ENCODE peak calls at places on chromosomes 3 and 15, in five cellular contexts. T is neuronal stem cell, V is MM.1S, Q is fibroblast of lung, M is endothelial cell of umbilical vein. F is an unnamed sample.
A peak's percentile ranks its signal among the peaks of the same experiment; 100 is the strongest.

GRCh38 chr3:157059661-157060060 is 100.3 kb downstream of the CCNL1 start:
- DNase-seq in M (no peak), T (no peak), Q (no peak), V (no peak), F (no peak)

GRCh38 chr15:87706001-87706400 is 550.5 kb downstream of the NTRK3 start:
- DNase-seq in T (no peak), V (no peak), M (no peak), Q (no peak), F (no peak)

GRCh38 chr15:88708256-88709054 is 69.6 kb downstream of the ISG20 start:
- DNase-seq in Q (no peak), M (no peak), V (no peak), T (no peak), F (no peak)

GRCh38 chr3:195197764-195198423 is 73.1 kb downstream of the XXYLT1 start:
- DNase-seq in T (no peak), M (peak; percentile 67), Q (peak; percentile 88), V (no peak), F (peak; percentile 12)

GRCh38 chr3:51568041-51568440 is 29.5 kb downstream of the RAD54L2 start:
- DNase-seq in T (no peak), M (no peak), Q (no peak), V (no peak), F (no peak)

GRCh38 chr3:71973337-71974030 is 188.5 kb upstream of the PROK2 start:
- DNase-seq in V (no peak), M (no peak), T (no peak), Q (no peak), F (no peak)

GRCh38 chr3:7536921-7537320 is 676.0 kb downstream of the GRM7 start:
- DNase-seq in T (no peak), V (no peak), Q (no peak), M (no peak), F (no peak)

GRCh38 chr3:71006810-71007785 is 576.4 kb downstream of the FOXP1 start:
- DNase-seq in M (peak; percentile 75), T (no peak), Q (peak; percentile 49), V (peak; percentile 74), F (peak; percentile 62)

GRCh38 chr3:13083898-13084297 is 10.7 kb upstream of the IQSEC1 start:
- DNase-seq in T (no peak), Q (no peak), V (no peak), M (no peak), F (no peak)

GRCh38 chr3:38122712-38123290 is 14.1 kb downstream of the ACAA1 start:
- DNase-seq in V (no peak), M (no peak), Q (no peak), T (no peak), F (peak; percentile 13)

GRCh38 chr3:17518189-17519059 is 224.0 kb downstream of the TBC1D5 start:
- DNase-seq in M (no peak), Q (no peak), T (peak; percentile 37), V (no peak), F (peak; percentile 58)

GRCh38 chr3:177772908-177773557 is 575.8 kb upstream of the TBL1XR1 start:
- DNase-seq in M (no peak), T (no peak), Q (no peak), V (peak; percentile 48), F (no peak)

GRCh38 chr3:131091768-131092167 is 65.1 kb downstream of the NEK11 start:
- DNase-seq in M (no peak), Q (peak; percentile 27), T (no peak), V (no peak), F (peak; percentile 49)

GRCh38 chr3:21718161-21718765 is 32.7 kb downstream of the ZNF385D start:
- DNase-seq in V (no peak), M (no peak), Q (peak; percentile 100), T (no peak), F (no peak)

GRCh38 chr3:17972889-17973558 is 230.6 kb upstream of the TBC1D5 start:
- DNase-seq in Q (no peak), V (no peak), T (no peak), M (no peak), F (no peak)

GRCh38 chr3:181948286-181948685 is 236.6 kb downstream of the SOX2 start:
- DNase-seq in Q (no peak), M (no peak), V (no peak), T (no peak), F (peak; percentile 64)

GRCh38 chr3:33441322-33441976 is 1.2 kb upstream of the UBP1 start:
- DNase-seq in V (no peak), M (no peak), T (no peak), Q (no peak), F (no peak)

GRCh38 chr3:197997936-197998335 is 37.9 kb downstream of the LMLN start:
- DNase-seq in V (no peak), M (no peak), Q (no peak), T (no peak), F (no peak)

GRCh38 chr15:79811406-79812405 is 85.1 kb downstream of the MTHFS start:
- DNase-seq in Q (peak; percentile 61), V (no peak), T (no peak), M (no peak), F (no peak)

GRCh38 chr3:113533534-113533892 is 1.2 kb downstream of the SIDT1 start:
- DNase-seq in T (no peak), V (peak; percentile 48), M (no peak), Q (no peak), F (no peak)

GRCh38 chr3:48107227-48107626 is 81.0 kb downstream of the CDC25A start:
- DNase-seq in Q (no peak), T (no peak), M (no peak), V (no peak), F (peak; percentile 63)

GRCh38 chr15:66948294-66948693 is 117.1 kb upstream of the SMAD3 start:
- DNase-seq in Q (peak; percentile 70), V (peak; percentile 93), T (no peak), M (no peak), F (no peak)

GRCh38 chr15:65981837-65982696 is 112.8 kb downstream of the RAB11A start:
- DNase-seq in V (peak; percentile 37), T (peak; percentile 44), M (no peak), Q (no peak), F (peak; percentile 96)

GRCh38 chr3:49668414-49668797 is 5.7 kb upstream of the APEH start:
- DNase-seq in T (no peak), Q (no peak), M (no peak), V (no peak), F (peak; percentile 57)

GRCh38 chr3:77411334-77411733 is 371.4 kb downstream of the ROBO2 start:
- DNase-seq in Q (no peak), M (no peak), V (no peak), T (no peak), F (no peak)

GRCh38 chr15:93168913-93169312 is 79.9 kb upstream of the RGMA start:
- DNase-seq in M (no peak), T (no peak), Q (peak; percentile 52), V (no peak), F (no peak)

GRCh38 chr3:13093687-13094086 is 20.5 kb upstream of the IQSEC1 start:
- DNase-seq in M (no peak), Q (peak; percentile 5), T (no peak), V (no peak), F (peak; percentile 75)

GRCh38 chr3:139230391-139230790 is 113.4 kb upstream of the MRPS22 start:
- DNase-seq in Q (no peak), V (no peak), M (no peak), T (no peak), F (no peak)

GRCh38 chr3:183455064-183455463 is 26.6 kb upstream of the MCF2L2 start:
- DNase-seq in Q (peak; percentile 78), M (peak; percentile 83), T (no peak), V (no peak), F (no peak)

GRCh38 chr15:69994429-69995201 is 103.1 kb downstream of the TLE3 start:
- DNase-seq in T (no peak), M (no peak), Q (no peak), V (no peak), F (no peak)

GRCh38 chr15:34038404-34039179 is 412 bp downstream of the AVEN start:
- DNase-seq in Q (peak; percentile 80), M (peak; percentile 75), V (peak; percentile 81), T (peak; percentile 64), F (peak; percentile 90)

DNA sequence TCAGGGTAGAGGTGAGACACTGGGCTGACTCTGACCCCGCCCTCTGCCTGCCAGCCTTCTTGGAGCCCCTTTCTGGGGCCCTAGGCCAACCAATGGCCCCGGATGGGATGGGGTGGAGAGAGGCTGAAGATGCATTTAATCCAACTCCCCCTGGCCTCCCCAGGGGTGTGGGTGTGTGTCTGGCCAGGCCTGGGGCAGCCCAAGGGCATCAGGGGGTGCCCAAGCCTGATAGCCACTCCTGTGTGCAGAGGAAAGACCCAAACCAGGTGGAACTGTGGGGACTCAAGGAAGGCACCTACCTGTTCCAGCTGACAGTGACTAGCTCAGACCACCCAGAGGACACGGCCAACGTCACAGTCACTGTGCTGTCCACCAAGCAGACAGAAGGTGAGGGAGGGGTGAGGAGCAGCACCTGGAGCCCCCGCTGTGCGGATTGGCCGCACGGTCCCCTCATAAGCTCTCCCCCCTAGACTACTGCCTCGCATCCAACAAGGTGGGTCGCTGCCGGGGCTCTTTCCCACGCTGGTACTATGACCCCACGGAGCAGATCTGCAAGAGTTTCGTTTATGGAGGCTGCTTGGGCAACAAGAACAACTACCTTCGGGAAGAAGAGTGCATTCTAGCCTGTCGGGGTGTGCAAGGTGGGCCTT is 9.5 kb downstream of the SPINT1 start:
- DNase-seq in T (no peak), Q (no peak), V (no peak), M (no peak), F (no peak)
- H3K27ac ChIP-seq in T (no peak overlapping the region), Q (no peak overlapping the region), V (no peak overlapping the region), M (no peak overlapping the region), F (no peak overlapping the region)

GRCh38 chr15:78343431-78343830 is 3.3 kb downstream of the CRABP1 start:
- DNase-seq in M (no peak), Q (no peak), T (no peak), V (no peak), F (no peak)
- H3K9ac ChIP-seq in M (no peak overlapping the region), Q (no peak overlapping the region), T (no peak overlapping the region), V (no peak overlapping the region), F (no peak overlapping the region)

DNA sequence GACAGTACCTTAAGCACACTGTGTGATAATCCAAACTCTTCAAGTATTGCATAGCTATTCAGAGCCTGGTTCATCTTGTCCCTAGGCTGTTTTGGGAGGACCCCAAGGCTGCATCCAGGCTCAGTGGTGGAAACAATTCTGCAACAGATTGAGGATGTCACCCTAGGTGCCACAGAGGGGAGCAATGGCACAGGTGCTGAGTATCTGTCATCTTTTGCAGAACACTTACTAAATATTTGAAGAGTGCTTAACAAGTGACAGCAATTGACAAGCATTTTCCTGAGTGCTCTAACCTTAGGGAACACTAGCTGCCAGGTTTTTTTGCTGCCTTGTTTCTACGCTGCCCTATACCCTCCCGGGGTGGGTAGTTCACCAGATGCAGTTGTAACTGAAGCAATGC is 27.7 kb downstream of the STARD5 start:
- DNase-seq in T (no peak), M (no peak), V (no peak), Q (no peak), F (no peak)
- H3K4me1 ChIP-seq in T (no peaks in the 10 kb centered on the region), M (peaks cover 8% of the 10 kb centered on the region), V (peaks cover 70% of the 10 kb centered on the region), Q (peaks cover 2% of the 10 kb centered on the region), F (no peaks in the 10 kb centered on the region)

GRCh38 chr3:172515130-172515918 is 7.9 kb downstream of the TNFSF10 start:
- DNase-seq in V (no peak), T (no peak), Q (peak; percentile 33), M (peak; percentile 68), F (no peak)
- H3K27ac ChIP-seq in V (no peak overlapping the region), T (no peak overlapping the region), Q (no peak overlapping the region), M (no peak overlapping the region), F (no peak overlapping the region)

GRCh38 chr15:48481802-48482201 is 150.6 kb downstream of the DUT start:
- DNase-seq in T (no peak), M (no peak), Q (peak; percentile 50), V (no peak), F (no peak)
- H3K9ac ChIP-seq in T (no peak overlapping the region), M (no peak overlapping the region), Q (no peak overlapping the region), V (no peak overlapping the region), F (no peak overlapping the region)

F was measured in endodermal cell.